ENCODE peak calls at places on chromosomes 11 and 22, in four cellular contexts. X, L, V and I are unnamed samples. For H3K4me1, the result is how much of the 10 kb centered on the place peaks cover.

GRCh38 chr11:128686745-128687177 is 7.1 kb upstream of the FLI1 start:
- DNase-seq in X (peak), L (peak), V (no peak), I (peak)

GRCh38 chr11:14875163-14875562 is 16.9 kb downstream of the CYP2R1 start:
- DNase-seq in X (no peak), L (no peak), V (no peak), I (no peak)

GRCh38 chr11:66289548-66290331 is 797 bp upstream of the YIF1A start:
- DNase-seq in X (peak), L (peak), V (peak), I (peak)

GRCh38 chr22:44360686-44361381 is 48.1 kb upstream of the SHISAL1 start:
- DNase-seq in X (peak), L (peak), V (no peak), I (peak)

GRCh38 chr11:72223615-72224586 is 666 bp upstream of the INPPL1 start:
- DNase-seq in X (peak), L (peak), V (peak), I (peak)

GRCh38 chr11:121936375-121936774 is 179.6 kb downstream of the BLID start:
- DNase-seq in X (peak), L (no peak), V (no peak), I (peak)

GRCh38 chr11:48081151-48082010 is 101.0 kb downstream of the PTPRJ start:
- DNase-seq in X (peak), L (no peak), V (peak), I (no peak)

GRCh38 chr11:76189682-76190081 is 16.6 kb downstream of the WNT11 start:
- DNase-seq in X (no peak), L (no peak), V (no peak), I (no peak)

GRCh38 chr11:116644948-116645305 is 127.9 kb downstream of the BUD13 start:
- DNase-seq in X (no peak), L (peak), V (no peak), I (no peak)

GRCh38 chr11:106327134-106327533 is 249.7 kb downstream of the AASDHPPT start:
- DNase-seq in X (no peak), L (no peak), V (no peak), I (no peak)

GRCh38 chr11:57680552-57680874 is 12.6 kb downstream of the ZDHHC5 start:
- DNase-seq in X (peak), L (no peak), V (no peak), I (peak)

GRCh38 chr11:124917115-124917637 is 1.9 kb upstream of the HEPN1 start:
- DNase-seq in X (peak), L (no peak), V (no peak), I (no peak)

GRCh38 chr11:128196235-128196634 is 391.1 kb downstream of the ETS1 start:
- DNase-seq in X (peak), L (no peak), V (no peak), I (no peak)

GRCh38 chr22:29108137-29108536 is 35.3 kb downstream of the KREMEN1 start:
- DNase-seq in X (peak), L (no peak), V (no peak), I (peak)

GRCh38 chr11:23509821-23510220 is 649.5 kb upstream of the CCDC179 start:
- DNase-seq in X (no peak), L (no peak), V (no peak), I (no peak)

GRCh38 chr11:130162733-130163132 is 3.2 kb downstream of the ST14 start:
- DNase-seq in X (peak), L (no peak), V (peak), I (no peak)

GRCh38 chr11:92886243-92886905 is 83.1 kb upstream of the MTNR1B start:
- DNase-seq in X (peak), L (peak), V (peak), I (peak)

GRCh38 chr22:26318975-26319374 is 110.1 kb upstream of the ASPHD2 start:
- DNase-seq in X (peak), L (no peak), V (no peak), I (peak)

GRCh38 chr22:12601870-12602779 is 2925.9 kb upstream of the OR11H1 start:
- DNase-seq in X (no peak), L (no peak), V (no peak), I (no peak)

GRCh38 chr11:20479399-20479974 is 92.0 kb downstream of the PRMT3 start:
- DNase-seq in X (no peak), L (no peak), V (no peak), I (no peak)

GRCh38 chr22:43743131-43743530 is 69.0 kb downstream of the EFCAB6 start:
- DNase-seq in X (no peak), L (peak), V (no peak), I (peak)

GRCh38 chr11:39365809-39366436 is 2093.5 kb downstream of the LRRC4C start:
- DNase-seq in X (peak), L (peak), V (no peak), I (peak)

GRCh38 chr22:45976351-45977002 is 485 bp downstream of the WNT7B start:
- DNase-seq in X (peak), L (peak), V (no peak), I (peak)

GRCh38 chr22:45975266-45976161 is 1.4 kb downstream of the WNT7B start:
- DNase-seq in X (no peak), L (peak), V (no peak), I (peak)

GRCh38 chr22:45978275-45978713 is 1.3 kb upstream of the WNT7B start:
- DNase-seq in X (no peak), L (no peak), V (no peak), I (no peak)

GRCh38 chr22:45977551-45978274 is 751 bp upstream of the WNT7B start:
- DNase-seq in X (peak), L (peak), V (no peak), I (peak)

GRCh38 chr22:45977003-45977395 is at the start of gene WNT7B:
- DNase-seq in X (no peak), L (peak), V (no peak), I (peak)
- TF ChIP-seq EZH2phosphoT487 in X (no peak), L (peak), V (no peak), I (peak)

GRCh38 chr22:23207786-23208325 is 27.5 kb downstream of the BCR start:
- DNase-seq in X (no peak), L (no peak), V (peak), I (no peak)
- H3K4me1 ChIP-seq in X (under half), L (under half), V (half or more), I (under half)

GRCh38 chr22:35915477-35916013 is 113.1 kb downstream of the RBFOX2 start:
- DNase-seq in X (peak), L (peak), V (no peak), I (peak)
- TF ChIP-seq EZH2phosphoT487 in X (no peak), L (no peak), V (no peak), I (no peak)

GRCh38 chr11:64095949-64096348 is 60.2 kb downstream of the FLRT1 start:
- DNase-seq in X (no peak), L (no peak), V (no peak), I (no peak)
- H3K4me1 ChIP-seq in X (under half), L (under half), V (under half), I (under half)

DNA sequence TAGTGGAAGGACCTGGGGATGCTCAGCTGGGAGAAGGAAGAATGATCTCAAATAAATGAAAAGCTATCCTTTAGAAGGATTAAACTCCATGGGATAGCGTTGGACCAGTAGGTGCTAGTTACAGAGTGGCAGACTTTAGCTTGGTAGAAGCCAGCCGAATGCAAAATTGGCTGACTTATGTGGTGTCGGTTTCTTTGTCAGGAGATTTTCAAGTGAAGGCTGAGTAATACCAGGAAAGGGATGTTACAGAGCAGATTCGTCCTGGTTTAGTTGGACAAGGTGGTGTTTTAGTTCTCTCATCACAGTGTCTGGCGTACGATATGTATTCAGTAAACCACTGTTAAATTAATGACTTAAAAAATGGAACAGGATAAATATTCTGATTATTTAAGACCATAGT is 26.0 kb downstream of the FDX1 start:
- DNase-seq in X (no peak), L (no peak), V (no peak), I (no peak)
- TF ChIP-seq EZH2phosphoT487 in X (no peak), L (no peak), V (no peak), I (no peak)

DNA sequence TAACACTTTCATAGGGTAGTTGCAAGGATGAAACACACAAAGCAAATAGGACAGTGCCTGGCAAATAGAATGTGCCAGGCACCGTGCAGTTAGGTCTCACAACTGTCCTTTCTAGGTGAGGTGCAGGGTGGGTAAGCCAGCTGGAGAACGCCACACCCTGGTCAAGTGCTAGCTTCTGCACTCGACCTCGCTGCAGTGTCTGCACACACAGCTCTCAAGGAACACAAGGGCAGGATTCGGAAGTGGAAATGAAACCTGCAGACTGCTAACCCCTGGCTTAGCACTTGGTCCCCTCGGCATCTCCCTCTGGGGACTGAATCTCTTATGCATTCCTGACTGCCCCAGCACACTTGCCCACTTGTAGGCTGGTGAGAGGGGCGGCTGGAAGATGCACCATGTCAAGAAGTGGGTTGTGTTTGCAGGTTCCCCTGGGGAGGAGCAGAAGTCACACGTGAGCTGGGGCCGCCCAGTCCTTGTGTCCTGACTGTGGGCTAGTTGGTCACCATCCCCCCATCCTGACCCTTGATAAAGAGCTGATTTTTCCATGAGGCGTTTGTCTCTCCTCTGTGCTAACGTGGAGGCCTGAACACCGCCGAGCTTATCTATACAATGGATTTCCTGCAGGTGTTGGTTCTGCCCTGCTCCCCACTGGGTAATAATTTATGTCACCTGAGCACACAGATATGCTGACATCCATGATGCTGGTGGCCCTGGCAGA is 89.0 kb downstream of the MICAL2 start:
- DNase-seq in X (no peak), L (no peak), V (no peak), I (no peak)
- H3K4me1 ChIP-seq in X (under half), L (under half), V (under half), I (under half)

GRCh38 chr22:47307812-47308211 is 545.4 kb downstream of the TBC1D22A start:
- DNase-seq in X (no peak), L (no peak), V (no peak), I (no peak)

GRCh38 chr22:47309476-47309875 is 547.0 kb downstream of the TBC1D22A start:
- DNase-seq in X (no peak), L (no peak), V (no peak), I (peak)

GRCh38 chr22:47304854-47305253 is 542.4 kb downstream of the TBC1D22A start:
- DNase-seq in X (no peak), L (no peak), V (no peak), I (no peak)

GRCh38 chr22:47308886-47309285 is 546.4 kb downstream of the TBC1D22A start:
- DNase-seq in X (no peak), L (no peak), V (no peak), I (no peak)

DNA sequence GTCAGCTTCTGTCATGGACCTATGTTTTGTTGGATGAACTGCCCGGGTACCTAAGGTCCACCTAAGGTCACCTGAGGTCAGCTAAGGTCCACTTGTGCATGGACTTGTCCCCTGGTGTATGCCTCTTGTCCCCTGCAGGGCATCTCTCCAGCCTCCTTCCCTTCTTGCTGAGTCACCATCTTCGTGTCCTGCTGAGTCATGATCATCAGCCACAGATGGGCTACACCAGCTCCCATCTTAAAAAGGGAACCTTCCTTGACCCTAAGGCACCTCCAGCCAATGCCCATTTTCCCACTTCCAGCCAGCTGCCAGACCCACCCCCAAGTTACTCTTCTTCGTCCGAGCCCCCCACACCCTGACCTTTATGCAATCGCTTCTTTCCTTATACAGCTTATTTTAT is 544.9 kb downstream of the TBC1D22A start:
- DNase-seq in X (peak), L (no peak), V (no peak), I (peak)
- TF ChIP-seq EZH2phosphoT487 in X (no peak), L (no peak), V (no peak), I (no peak)